ENCODE peak calls at places on chromosome 9, in seven cellular contexts. U is naive thymus-derived CD4-positive, alpha-beta T cell; Y is thyroid gland; R is aorta; P is HepG2; D is H9; O is psoas muscle. L is an unnamed sample. For H3K9me3, the result is how much of the 10 kb centered on the place peaks cover.

GRCh38 chr9:133762488-133763271 is 24.5 kb upstream of the SARDH start:
- DNase-seq in U (no peak), Y (peak), R (peak), P (no peak), D (peak), O (no peak), L (no peak)

GRCh38 chr9:31394040-31394473 is 990.4 kb upstream of the ACO1 start:
- DNase-seq in U (no peak), Y (no peak), R (no peak), P (no peak), D (no peak), O (no peak), L (no peak)

GRCh38 chr9:72428329-72428728 is 63.3 kb upstream of the ZFAND5 start:
- DNase-seq in U (no peak), Y (no peak), R (no peak), P (no peak), D (no peak), O (no peak), L (no peak)

GRCh38 chr9:124295097-124295794 is 37.5 kb downstream of the NEK6 start:
- DNase-seq in U (no peak), Y (no peak), R (no peak), P (no peak), D (no peak), O (no peak), L (no peak)

GRCh38 chr9:35054871-35055644 is 17.4 kb downstream of the VCP start:
- DNase-seq in U (no peak), Y (no peak), R (no peak), P (no peak), D (no peak), O (no peak), L (no peak)

GRCh38 chr9:5518061-5518936 is 8.0 kb downstream of the PDCD1LG2 start:
- DNase-seq in U (no peak), Y (no peak), R (no peak), P (no peak), D (no peak), O (peak), L (no peak)

GRCh38 chr9:136088939-136089696 is 6.0 kb downstream of the NACC2 start:
- DNase-seq in U (no peak), Y (no peak), R (peak), P (no peak), D (peak), O (peak), L (no peak)

GRCh38 chr9:35791321-35791921 is at the start of gene NPR2:
- DNase-seq in U (no peak), Y (peak), R (peak), P (no peak), D (no peak), O (peak), L (no peak)

GRCh38 chr9:134734270-134734669 is 92.7 kb downstream of the COL5A1 start:
- DNase-seq in U (no peak), Y (peak), R (no peak), P (peak), D (no peak), O (peak), L (no peak)

GRCh38 chr9:84000186-84000585 is 19.6 kb downstream of the RMI1 start:
- DNase-seq in U (no peak), Y (no peak), R (no peak), P (no peak), D (no peak), O (no peak), L (no peak)

GRCh38 chr9:110745656-110746055 is 77.1 kb downstream of the MUSK start:
- DNase-seq in U (no peak), Y (peak), R (no peak), P (no peak), D (no peak), O (peak), L (no peak)

GRCh38 chr9:134619983-134620612 is 21.5 kb upstream of the COL5A1 start:
- DNase-seq in U (no peak), Y (no peak), R (peak), P (no peak), D (peak), O (no peak), L (no peak)

GRCh38 chr9:121372563-121373400 is 2.7 kb upstream of the STOM start:
- DNase-seq in U (no peak), Y (no peak), R (no peak), P (peak), D (no peak), O (no peak), L (no peak)

GRCh38 chr9:126705767-126706697 is 92.3 kb downstream of the LMX1B start:
- DNase-seq in U (peak), Y (peak), R (peak), P (peak), D (peak), O (peak), L (peak)

GRCh38 chr9:115849679-115850412 is 303.7 kb upstream of the PAPPA start:
- DNase-seq in U (no peak), Y (no peak), R (no peak), P (no peak), D (no peak), O (no peak), L (no peak)

GRCh38 chr9:104635471-104635870 is 17.5 kb upstream of the OR13C9 start:
- DNase-seq in U (no peak), Y (no peak), R (no peak), P (no peak), D (no peak), O (no peak), L (no peak)

GRCh38 chr9:128728298-128728697 is 4.4 kb upstream of the ZDHHC12 start:
- DNase-seq in U (no peak), Y (no peak), R (no peak), P (no peak), D (no peak), O (no peak), L (no peak)

GRCh38 chr9:75111019-75111622 is 22.8 kb downstream of the OSTF1 start:
- DNase-seq in U (no peak), Y (no peak), R (no peak), P (no peak), D (no peak), O (no peak), L (no peak)

GRCh38 chr9:106752581-106752980 is 110.4 kb upstream of the ZNF462 start:
- DNase-seq in U (no peak), Y (no peak), R (no peak), P (no peak), D (no peak), O (no peak), L (no peak)

GRCh38 chr9:134376386-134377142 is 50.3 kb downstream of the RXRA start:
- DNase-seq in U (no peak), Y (peak), R (no peak), P (peak), D (no peak), O (peak), L (no peak)

GRCh38 chr9:112144807-112145206 is 30.3 kb downstream of the SUSD1 start:
- DNase-seq in U (no peak), Y (no peak), R (no peak), P (no peak), D (no peak), O (no peak), L (no peak)

GRCh38 chr9:34493972-34494535 is 28.7 kb downstream of the ENHO start:
- DNase-seq in U (no peak), Y (peak), R (no peak), P (no peak), D (peak), O (peak), L (no peak)

GRCh38 chr9:137044502-137045177 is 1.3 kb downstream of the NPDC1 start:
- DNase-seq in U (no peak), Y (no peak), R (no peak), P (no peak), D (no peak), O (no peak), L (no peak)

GRCh38 chr9:76900884-76901440 is 5.0 kb downstream of the PRUNE2 start:
- DNase-seq in U (no peak), Y (no peak), R (no peak), P (no peak), D (no peak), O (no peak), L (no peak)

GRCh38 chr9:1647776-1648175 is 367.4 kb upstream of the SMARCA2 start:
- DNase-seq in U (no peak), Y (no peak), R (no peak), P (no peak), D (no peak), O (no peak), L (no peak)

GRCh38 chr9:136867480-136867879 is 1.4 kb upstream of the EDF1 start:
- DNase-seq in U (peak), Y (no peak), R (no peak), P (no peak), D (no peak), O (no peak), L (no peak)

GRCh38 chr9:64773491-64773931 is 511.5 kb downstream of the FOXD4L5 start:
- DNase-seq in U (no peak), Y (peak), R (peak), P (no peak), D (peak), O (peak), L (peak)

GRCh38 chr9:134966697-134967546 is 49.2 kb upstream of the FCN1 start:
- DNase-seq in U (no peak), Y (no peak), R (peak), P (no peak), D (no peak), O (peak), L (no peak)

GRCh38 chr9:81851340-81851739 is 76.9 kb upstream of the SPATA31D4 start:
- DNase-seq in U (no peak), Y (peak), R (no peak), P (no peak), D (no peak), O (no peak), L (no peak)

GRCh38 chr9:86020731-86021130 is 78.6 kb downstream of the GOLM1 start:
- DNase-seq in U (no peak), Y (no peak), R (no peak), P (no peak), D (no peak), O (no peak), L (no peak)

DNA sequence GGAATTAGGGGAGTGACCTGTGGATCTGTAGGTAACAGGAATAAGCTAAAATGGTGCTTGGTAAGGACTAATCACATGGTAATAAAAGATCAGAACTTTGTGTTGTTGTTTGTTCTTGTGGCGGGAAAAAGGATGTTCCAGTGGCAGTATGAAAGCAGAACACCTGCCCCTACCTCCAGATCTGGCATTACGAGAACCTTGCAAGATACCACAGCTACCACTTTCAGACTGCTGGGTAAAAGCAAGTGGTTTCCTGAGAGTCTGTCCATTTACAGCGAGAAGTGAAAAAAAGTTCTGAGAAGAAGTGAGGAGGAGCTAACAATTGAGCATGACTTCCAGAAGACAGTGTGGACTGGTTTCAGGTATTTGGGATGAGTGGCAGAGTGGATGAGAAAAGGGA is 252.5 kb downstream of the TLE4 start:
- DNase-seq in U (no peak), Y (no peak), R (no peak), P (no peak), D (no peak), O (no peak), L (no peak)
- H3K9me3 ChIP-seq in U (under half), Y (under half), R (under half), P (under half), D (under half), O (under half), L (under half)

DNA sequence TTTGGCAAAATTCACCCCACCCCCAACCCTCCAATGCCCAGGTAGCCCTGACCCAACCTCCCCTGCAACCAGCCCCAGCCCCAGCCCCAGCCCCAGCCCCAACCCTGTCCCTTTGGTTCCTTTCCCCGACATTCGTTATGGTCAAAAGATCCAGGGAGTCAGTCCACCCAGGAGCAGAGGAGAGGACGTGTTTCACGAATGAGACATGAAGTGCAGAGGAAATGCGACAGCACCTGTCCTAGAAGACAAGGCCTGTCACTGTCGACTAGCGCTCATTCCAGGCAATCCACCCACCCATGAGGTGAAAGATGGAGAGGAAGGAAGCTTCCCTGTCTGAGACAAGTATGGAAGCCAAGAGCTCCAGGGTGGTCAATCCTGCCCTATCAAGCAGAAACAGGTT is 485.0 kb downstream of the SPATA31A7 start:
- DNase-seq in U (no peak), Y (no peak), R (no peak), P (no peak), D (no peak), O (no peak), L (no peak)
- H3K9me3 ChIP-seq in U (under half), Y (under half), R (under half), P (under half), D (half or more), O (under half), L (under half)

GRCh38 chr9:15377625-15378252 is 44.9 kb upstream of the SNAPC3 start:
- DNase-seq in U (no peak), Y (no peak), R (no peak), P (no peak), D (no peak), O (no peak), L (no peak)
- H3K9me3 ChIP-seq in U (under half), Y (under half), R (under half), P (under half), D (under half), O (under half), L (under half)

DNA sequence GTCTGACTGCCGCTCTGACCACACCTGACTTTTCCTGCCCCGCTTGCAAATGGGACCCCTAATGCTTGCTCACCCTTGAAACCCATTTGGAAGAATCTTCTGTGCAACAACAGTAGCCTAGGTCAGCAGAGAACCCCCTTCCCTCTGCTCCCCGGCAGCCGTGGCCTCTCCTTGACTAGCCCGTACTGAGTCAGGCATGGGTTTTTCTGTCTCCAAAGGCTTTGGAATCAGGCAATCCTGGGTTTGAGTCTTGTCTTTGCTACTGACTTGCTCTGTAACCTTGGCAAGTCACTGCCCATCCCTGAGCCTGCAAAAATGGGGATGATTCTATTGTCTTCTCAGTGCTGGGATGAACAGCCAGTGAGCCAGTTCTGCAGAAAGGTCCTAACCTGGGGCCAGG is 135.4 kb downstream of the RGS3 start:
- DNase-seq in U (no peak), Y (no peak), R (no peak), P (no peak), D (peak), O (peak), L (no peak)
- H3K9me3 ChIP-seq in U (under half), Y (under half), R (under half), P (under half), D (under half), O (under half), L (under half)

L was measured in T-helper 17 cell.